ENCODE peak calls at places on chromosome 11, in four cellular contexts. One of them, this sample, is unnamed.
A peak's percentile ranks its signal among the peaks of the same experiment; 100 is the strongest.

GRCh38 chr11:64001552-64002427 is 15.6 kb downstream of the OTUB1 start:
- DNase-seq in thoracic aorta: no peak
- DNase-seq in CD8-positive, alpha-beta T cell: no peak
- DNase-seq in hepatic stellate cell: no peak
- DNase-seq in this sample: no peak

GRCh38 chr11:34029176-34029575 is 22.4 kb upstream of the CAPRIN1 start:
- DNase-seq in thoracic aorta: no peak
- DNase-seq in CD8-positive, alpha-beta T cell: no peak
- DNase-seq in hepatic stellate cell: no peak
- DNase-seq in this sample: peak; percentile 24

GRCh38 chr11:10566257-10566956 is 2.1 kb downstream of the LYVE1 start:
- DNase-seq in thoracic aorta: no peak
- DNase-seq in CD8-positive, alpha-beta T cell: no peak
- DNase-seq in hepatic stellate cell: no peak
- DNase-seq in this sample: no peak

GRCh38 chr11:16981651-16982194 is 32.5 kb downstream of the PLEKHA7 start:
- DNase-seq in thoracic aorta: no peak
- DNase-seq in CD8-positive, alpha-beta T cell: no peak
- DNase-seq in hepatic stellate cell: no peak
- DNase-seq in this sample: peak; percentile 56

GRCh38 chr11:76610871-76611475 is 59.6 kb downstream of the LRRC32 start:
- DNase-seq in thoracic aorta: no peak
- DNase-seq in CD8-positive, alpha-beta T cell: no peak
- DNase-seq in hepatic stellate cell: no peak
- DNase-seq in this sample: no peak

GRCh38 chr11:528815-529728 is 6.3 kb downstream of the HRAS start:
- DNase-seq in thoracic aorta: no peak
- DNase-seq in CD8-positive, alpha-beta T cell: no peak
- DNase-seq in hepatic stellate cell: no peak
- DNase-seq in this sample: no peak

GRCh38 chr11:43676933-43677332 is 3.6 kb upstream of the HSD17B12 start:
- DNase-seq in thoracic aorta: no peak
- DNase-seq in CD8-positive, alpha-beta T cell: no peak
- DNase-seq in hepatic stellate cell: no peak
- DNase-seq in this sample: no peak

GRCh38 chr11:65973439-65974110 is 12.0 kb downstream of the SART1 start:
- DNase-seq in thoracic aorta: no peak
- DNase-seq in CD8-positive, alpha-beta T cell: no peak
- DNase-seq in hepatic stellate cell: no peak
- DNase-seq in this sample: no peak

GRCh38 chr11:84714316-84714780 is 912.8 kb downstream of the DLG2 start:
- DNase-seq in thoracic aorta: no peak
- DNase-seq in CD8-positive, alpha-beta T cell: no peak
- DNase-seq in hepatic stellate cell: peak; percentile 4
- DNase-seq in this sample: peak; percentile 43

GRCh38 chr11:36375348-36376314 is 79.5 kb downstream of the PRR5L start:
- DNase-seq in thoracic aorta: no peak
- DNase-seq in CD8-positive, alpha-beta T cell: no peak
- DNase-seq in hepatic stellate cell: no peak
- DNase-seq in this sample: peak; percentile 20

GRCh38 chr11:38191101-38191500 is 1593.1 kb upstream of the RAG2 start:
- DNase-seq in thoracic aorta: no peak
- DNase-seq in CD8-positive, alpha-beta T cell: no peak
- DNase-seq in hepatic stellate cell: no peak
- DNase-seq in this sample: no peak

GRCh38 chr11:16986434-16987204 is 27.6 kb downstream of the PLEKHA7 start:
- DNase-seq in thoracic aorta: no peak
- DNase-seq in CD8-positive, alpha-beta T cell: peak; percentile 35
- DNase-seq in hepatic stellate cell: no peak
- DNase-seq in this sample: no peak

GRCh38 chr11:15157181-15157580 is 42.5 kb downstream of the INSC start:
- DNase-seq in thoracic aorta: no peak
- DNase-seq in CD8-positive, alpha-beta T cell: no peak
- DNase-seq in hepatic stellate cell: peak; percentile 37
- DNase-seq in this sample: peak; percentile 70

GRCh38 chr11:32094931-32095330 is 4.1 kb downstream of the RCN1 start:
- DNase-seq in thoracic aorta: no peak
- DNase-seq in CD8-positive, alpha-beta T cell: no peak
- DNase-seq in hepatic stellate cell: no peak
- DNase-seq in this sample: peak; percentile 32

GRCh38 chr11:128194226-128194625 is 393.1 kb downstream of the ETS1 start:
- DNase-seq in thoracic aorta: no peak
- DNase-seq in CD8-positive, alpha-beta T cell: no peak
- DNase-seq in hepatic stellate cell: no peak
- DNase-seq in this sample: no peak

GRCh38 chr11:72243567-72244316 is at the start of gene PHOX2A:
- DNase-seq in thoracic aorta: no peak
- DNase-seq in CD8-positive, alpha-beta T cell: no peak
- DNase-seq in hepatic stellate cell: no peak
- DNase-seq in this sample: no peak

GRCh38 chr11:31254411-31254810 is 115.1 kb downstream of the DCDC1 start:
- DNase-seq in thoracic aorta: no peak
- DNase-seq in CD8-positive, alpha-beta T cell: no peak
- DNase-seq in hepatic stellate cell: no peak
- DNase-seq in this sample: peak; percentile 19